ENCODE peak calls at places on chromosomes 13 and 19, in ten cellular contexts. One of them, this sample, is unnamed.

GRCh38 chr13:37868691-37869505 is 674 bp downstream of the TRPC4 start:
- DNase-seq in upper lobe of left lung: no peak
- DNase-seq in NCI-H510A treated with DMSO at 0.1 percent for 48 hours: no peak
- DNase-seq in stimulated activated effector memory CD8-positive, alpha-beta T cell treated with anti-CD3 and anti-CD28 coated beads, Interleukin-12 subunit alpha, Interleukin-12 subunit beta, amount 100 ng/mL, for 72 hours: no peak
- DNase-seq in endothelial cell: peak
- DNase-seq in osteocyte: no peak
- DNase-seq in cardiac fibroblast: peak
- DNase-seq in iPS DF 19.7: no peak
- DNase-seq in stomach: no peak
- DNase-seq in NCI-H526 treated with DMSO at 0.1 percent for 48 hours: no peak
- DNase-seq in this sample: no peak

GRCh38 chr13:51146667-51147066 is 35.6 kb upstream of the C13orf42 start:
- DNase-seq in osteocyte: no peak
- DNase-seq in NCI-H526 treated with DMSO at 0.1 percent for 48 hours: no peak
- DNase-seq in endothelial cell: no peak
- DNase-seq in NCI-H510A treated with DMSO at 0.1 percent for 48 hours: no peak
- DNase-seq in stimulated activated effector memory CD8-positive, alpha-beta T cell treated with anti-CD3 and anti-CD28 coated beads, Interleukin-12 subunit alpha, Interleukin-12 subunit beta, amount 100 ng/mL, for 72 hours: no peak
- DNase-seq in cardiac fibroblast: no peak
- DNase-seq in stomach: no peak
- DNase-seq in upper lobe of left lung: no peak
- DNase-seq in iPS DF 19.7: no peak
- DNase-seq in this sample: no peak

GRCh38 chr13:67833564-67833963 is 603.4 kb upstream of the PCDH9 start:
- DNase-seq in stimulated activated effector memory CD8-positive, alpha-beta T cell treated with anti-CD3 and anti-CD28 coated beads, Interleukin-12 subunit alpha, Interleukin-12 subunit beta, amount 100 ng/mL, for 72 hours: no peak
- DNase-seq in iPS DF 19.7: no peak
- DNase-seq in upper lobe of left lung: no peak
- DNase-seq in stomach: no peak
- DNase-seq in NCI-H510A treated with DMSO at 0.1 percent for 48 hours: no peak
- DNase-seq in NCI-H526 treated with DMSO at 0.1 percent for 48 hours: no peak
- DNase-seq in osteocyte: no peak
- DNase-seq in endothelial cell: no peak
- DNase-seq in cardiac fibroblast: no peak
- DNase-seq in this sample: no peak

GRCh38 chr13:96816261-96816660 is 178.0 kb downstream of the OXGR1 start:
- DNase-seq in NCI-H510A treated with DMSO at 0.1 percent for 48 hours: no peak
- DNase-seq in cardiac fibroblast: peak
- DNase-seq in iPS DF 19.7: no peak
- DNase-seq in upper lobe of left lung: no peak
- DNase-seq in endothelial cell: no peak
- DNase-seq in stimulated activated effector memory CD8-positive, alpha-beta T cell treated with anti-CD3 and anti-CD28 coated beads, Interleukin-12 subunit alpha, Interleukin-12 subunit beta, amount 100 ng/mL, for 72 hours: no peak
- DNase-seq in osteocyte: no peak
- DNase-seq in stomach: no peak
- DNase-seq in NCI-H526 treated with DMSO at 0.1 percent for 48 hours: no peak
- DNase-seq in this sample: no peak

GRCh38 chr13:75864718-75865117 is 228.6 kb downstream of the LMO7 start:
- DNase-seq in stimulated activated effector memory CD8-positive, alpha-beta T cell treated with anti-CD3 and anti-CD28 coated beads, Interleukin-12 subunit alpha, Interleukin-12 subunit beta, amount 100 ng/mL, for 72 hours: no peak
- DNase-seq in stomach: no peak
- DNase-seq in cardiac fibroblast: peak
- DNase-seq in NCI-H526 treated with DMSO at 0.1 percent for 48 hours: no peak
- DNase-seq in upper lobe of left lung: no peak
- DNase-seq in endothelial cell: no peak
- DNase-seq in iPS DF 19.7: no peak
- DNase-seq in NCI-H510A treated with DMSO at 0.1 percent for 48 hours: no peak
- DNase-seq in osteocyte: no peak
- DNase-seq in this sample: no peak

GRCh38 chr13:91601807-91602206 is 203.4 kb downstream of the GPC5 start:
- DNase-seq in NCI-H526 treated with DMSO at 0.1 percent for 48 hours: no peak
- DNase-seq in upper lobe of left lung: no peak
- DNase-seq in cardiac fibroblast: no peak
- DNase-seq in stimulated activated effector memory CD8-positive, alpha-beta T cell treated with anti-CD3 and anti-CD28 coated beads, Interleukin-12 subunit alpha, Interleukin-12 subunit beta, amount 100 ng/mL, for 72 hours: no peak
- DNase-seq in NCI-H510A treated with DMSO at 0.1 percent for 48 hours: no peak
- DNase-seq in osteocyte: no peak
- DNase-seq in stomach: no peak
- DNase-seq in iPS DF 19.7: no peak
- DNase-seq in endothelial cell: no peak
- DNase-seq in this sample: no peak

GRCh38 chr19:42175952-42176648 is 41.4 kb downstream of the DEDD2 start:
- DNase-seq in endothelial cell: no peak
- DNase-seq in upper lobe of left lung: no peak
- DNase-seq in iPS DF 19.7: no peak
- DNase-seq in stimulated activated effector memory CD8-positive, alpha-beta T cell treated with anti-CD3 and anti-CD28 coated beads, Interleukin-12 subunit alpha, Interleukin-12 subunit beta, amount 100 ng/mL, for 72 hours: peak
- DNase-seq in stomach: no peak
- DNase-seq in NCI-H526 treated with DMSO at 0.1 percent for 48 hours: peak
- DNase-seq in osteocyte: no peak
- DNase-seq in cardiac fibroblast: peak
- DNase-seq in NCI-H510A treated with DMSO at 0.1 percent for 48 hours: peak
- DNase-seq in this sample: no peak

GRCh38 chr13:67390462-67391093 is 160.4 kb upstream of the PCDH9 start:
- DNase-seq in osteocyte: no peak
- DNase-seq in iPS DF 19.7: no peak
- DNase-seq in stomach: no peak
- DNase-seq in NCI-H510A treated with DMSO at 0.1 percent for 48 hours: no peak
- DNase-seq in NCI-H526 treated with DMSO at 0.1 percent for 48 hours: no peak
- DNase-seq in upper lobe of left lung: no peak
- DNase-seq in endothelial cell: no peak
- DNase-seq in stimulated activated effector memory CD8-positive, alpha-beta T cell treated with anti-CD3 and anti-CD28 coated beads, Interleukin-12 subunit alpha, Interleukin-12 subunit beta, amount 100 ng/mL, for 72 hours: no peak
- DNase-seq in cardiac fibroblast: peak
- DNase-seq in this sample: peak

GRCh38 chr19:48665786-48666185 is 7.0 kb downstream of the NTN5 start:
- DNase-seq in cardiac fibroblast: no peak
- DNase-seq in endothelial cell: no peak
- DNase-seq in upper lobe of left lung: no peak
- DNase-seq in osteocyte: no peak
- DNase-seq in iPS DF 19.7: no peak
- DNase-seq in NCI-H526 treated with DMSO at 0.1 percent for 48 hours: no peak
- DNase-seq in stomach: no peak
- DNase-seq in NCI-H510A treated with DMSO at 0.1 percent for 48 hours: no peak
- DNase-seq in stimulated activated effector memory CD8-positive, alpha-beta T cell treated with anti-CD3 and anti-CD28 coated beads, Interleukin-12 subunit alpha, Interleukin-12 subunit beta, amount 100 ng/mL, for 72 hours: no peak
- DNase-seq in this sample: no peak

GRCh38 chr19:57512845-57513244 is 13.1 kb downstream of the ZNF773 start:
- DNase-seq in NCI-H526 treated with DMSO at 0.1 percent for 48 hours: no peak
- DNase-seq in upper lobe of left lung: no peak
- DNase-seq in osteocyte: peak
- DNase-seq in NCI-H510A treated with DMSO at 0.1 percent for 48 hours: no peak
- DNase-seq in endothelial cell: peak
- DNase-seq in stimulated activated effector memory CD8-positive, alpha-beta T cell treated with anti-CD3 and anti-CD28 coated beads, Interleukin-12 subunit alpha, Interleukin-12 subunit beta, amount 100 ng/mL, for 72 hours: no peak
- DNase-seq in iPS DF 19.7: no peak
- DNase-seq in stomach: no peak
- DNase-seq in cardiac fibroblast: peak
- DNase-seq in this sample: no peak

This sample was measured in SK-MEL-5.